ENCODE peak calls at places on chromosomes 16 and 17, in four cellular contexts. H is heart right ventricle, E is thoracic aorta, D is left ventricle myocardium inferior. Q is an unnamed sample.

GRCh38 chr17:33730131-33730530 is 437.0 kb upstream of the ASIC2 start:
- DNase-seq in H (no peak), E (no peak), D (no peak), Q (no peak)

GRCh38 chr16:27363797-27364196 is 38.2 kb upstream of the IL21R start:
- DNase-seq in H (no peak), E (no peak), D (no peak), Q (no peak)

GRCh38 chr17:412211-413015 is 59.8 kb upstream of the RPH3AL start:
- DNase-seq in H (peak; percentile 62), E (no peak), D (no peak), Q (no peak)

GRCh38 chr16:83356266-83356665 is 451.5 kb upstream of the HSBP1 start:
- DNase-seq in H (no peak), E (no peak), D (no peak), Q (no peak)

GRCh38 chr16:28280881-28281836 is 11.2 kb upstream of the SBK1 start:
- DNase-seq in H (no peak), E (no peak), D (no peak), Q (no peak)

GRCh38 chr16:68388124-68388523 is 60.2 kb downstream of the SMPD3 start:
- DNase-seq in H (no peak), E (no peak), D (no peak), Q (no peak)

GRCh38 chr16:86181526-86181925 is 282.6 kb downstream of the IRF8 start:
- DNase-seq in H (no peak), E (no peak), D (no peak), Q (no peak)

GRCh38 chr17:79630120-79630519 is 19.3 kb upstream of the RBFOX3 start:
- DNase-seq in H (peak; percentile 0), E (no peak), D (peak; percentile 2), Q (no peak)

GRCh38 chr16:7313170-7313569 is 19.5 kb upstream of the RBFOX1 start:
- DNase-seq in H (no peak), E (no peak), D (no peak), Q (no peak)

GRCh38 chr16:56262879-56263245 is 71.6 kb downstream of the GNAO1 start:
- DNase-seq in H (no peak), E (no peak), D (no peak), Q (no peak)

GRCh38 chr16:56260378-56260987 is 69.2 kb downstream of the GNAO1 start:
- DNase-seq in H (no peak), E (no peak), D (no peak), Q (no peak)

GRCh38 chr16:56264609-56264972 is 73.3 kb downstream of the GNAO1 start:
- DNase-seq in H (no peak), E (no peak), D (no peak), Q (no peak)

GRCh38 chr16:56263711-56264608 is 72.7 kb downstream of the GNAO1 start:
- DNase-seq in H (peak; percentile 44), E (no peak), D (peak; percentile 34), Q (no peak)

GRCh38 chr16:56262148-56262878 is 71.0 kb downstream of the GNAO1 start:
- DNase-seq in H (no peak), E (no peak), D (no peak), Q (no peak)
- H3K27ac ChIP-seq in H (no peak overlapping the region), E (no peak overlapping the region), D (peak overlapping the region; percentile 12), Q (no peak overlapping the region)

GRCh38 chr17:1491406-1492248 is 859 bp downstream of the MYO1C start:
- DNase-seq in H (peak; percentile 67), E (no peak), D (peak; percentile 79), Q (peak; percentile 81)
- H3K4me1 ChIP-seq in H (peaks cover 89% of the 10 kb centered on the region), E (peaks cover 85% of the 10 kb centered on the region), D (peaks cover 94% of the 10 kb centered on the region), Q (peaks cover 34% of the 10 kb centered on the region)

GRCh38 chr17:81540676-81541027 is 11.5 kb downstream of the FAAP100 start:
- DNase-seq in H (no peak), E (no peak), D (no peak), Q (no peak)

GRCh38 chr17:81541123-81541522 is 11.0 kb downstream of the FAAP100 start:
- DNase-seq in H (no peak), E (no peak), D (no peak), Q (no peak)

GRCh38 chr17:81539571-81539900 is 11.4 kb downstream of the FSCN2 start:
- DNase-seq in H (no peak), E (no peak), D (no peak), Q (no peak)

GRCh38 chr17:81538651-81539570 is 10.7 kb downstream of the FSCN2 start:
- DNase-seq in H (no peak), E (no peak), D (no peak), Q (no peak)

DNA sequence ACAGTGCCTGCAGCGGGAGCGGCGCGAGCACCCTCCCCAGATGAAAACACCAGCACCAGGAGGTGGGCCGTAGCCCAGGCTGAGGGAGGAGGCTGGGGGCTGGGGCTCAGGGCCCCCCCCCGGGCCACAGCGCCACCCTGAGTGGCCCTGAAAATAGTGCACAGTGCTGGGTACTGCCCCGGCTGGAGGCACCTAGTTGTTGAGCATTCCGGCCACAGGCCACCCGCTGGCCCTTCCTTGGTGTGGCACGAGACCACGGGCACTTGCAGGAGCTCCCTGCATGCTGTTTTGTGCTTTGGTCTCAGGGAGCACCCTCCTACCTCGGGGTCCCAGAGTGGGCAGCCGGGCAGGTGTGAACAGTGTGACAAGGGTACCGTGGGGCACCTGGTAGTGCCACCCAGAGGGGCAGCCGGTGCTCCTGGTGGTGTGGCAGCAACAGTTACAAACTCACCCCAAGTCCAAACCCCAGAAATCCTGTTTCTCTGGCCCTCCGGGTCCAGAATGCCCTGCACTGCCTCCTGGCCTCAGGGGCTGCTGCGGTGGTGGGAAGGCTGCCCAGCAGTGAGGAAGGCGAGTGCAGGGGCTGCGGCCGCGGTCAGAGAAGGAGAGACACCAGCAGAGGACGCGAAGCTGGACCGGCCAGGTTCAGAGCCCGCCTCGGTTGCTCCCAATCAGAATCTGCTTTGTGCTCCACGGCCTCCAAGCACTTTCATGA is 11.9 kb downstream of the FSCN2 start:
- DNase-seq in H (no peak), E (no peak), D (no peak), Q (no peak)
- H3K27ac ChIP-seq in H (no peak overlapping the region), E (no peak overlapping the region), D (no peak overlapping the region), Q (no peak overlapping the region)

GRCh38 chr17:81418710-81419332 is 23.6 kb downstream of the BAHCC1 start:
- DNase-seq in H (no peak), E (no peak), D (no peak), Q (no peak)
- H3K4me1 ChIP-seq in H (peaks cover 72% of the 10 kb centered on the region), E (peaks cover 67% of the 10 kb centered on the region), D (peaks cover 73% of the 10 kb centered on the region), Q (peaks cover 58% of the 10 kb centered on the region)

GRCh38 chr17:63579633-63580032 is 21.1 kb upstream of the TACO1 start:
- DNase-seq in H (no peak), E (no peak), D (no peak), Q (no peak)
- H3K27ac ChIP-seq in H (no peak overlapping the region), E (no peak overlapping the region), D (no peak overlapping the region), Q (no peak overlapping the region)

GRCh38 chr16:77502448-77502847 is 67.6 kb upstream of the ADAMTS18 start:
- DNase-seq in H (no peak), E (no peak), D (no peak), Q (no peak)

GRCh38 chr16:77499373-77500285 is 64.8 kb upstream of the ADAMTS18 start:
- DNase-seq in H (peak; percentile 29), E (no peak), D (peak; percentile 13), Q (no peak)

GRCh38 chr16:77501260-77501659 is 66.4 kb upstream of the ADAMTS18 start:
- DNase-seq in H (no peak), E (no peak), D (no peak), Q (no peak)

GRCh38 chr16:77500286-77500598 is 65.4 kb upstream of the ADAMTS18 start:
- DNase-seq in H (no peak), E (no peak), D (no peak), Q (no peak)

GRCh38 chr16:77496934-77497333 is 62.1 kb upstream of the ADAMTS18 start:
- DNase-seq in H (no peak), E (no peak), D (no peak), Q (no peak)
- H3K4me1 ChIP-seq in H (peaks cover 13% of the 10 kb centered on the region), E (no peaks in the 10 kb centered on the region), D (no peaks in the 10 kb centered on the region), Q (no peaks in the 10 kb centered on the region)

GRCh38 chr17:41518031-41518430 is 659 bp downstream of the KRT15 start:
- DNase-seq in H (no peak), E (no peak), D (no peak), Q (no peak)
- H3K27ac ChIP-seq in H (no peak overlapping the region), E (no peak overlapping the region), D (no peak overlapping the region), Q (no peak overlapping the region)

DNA sequence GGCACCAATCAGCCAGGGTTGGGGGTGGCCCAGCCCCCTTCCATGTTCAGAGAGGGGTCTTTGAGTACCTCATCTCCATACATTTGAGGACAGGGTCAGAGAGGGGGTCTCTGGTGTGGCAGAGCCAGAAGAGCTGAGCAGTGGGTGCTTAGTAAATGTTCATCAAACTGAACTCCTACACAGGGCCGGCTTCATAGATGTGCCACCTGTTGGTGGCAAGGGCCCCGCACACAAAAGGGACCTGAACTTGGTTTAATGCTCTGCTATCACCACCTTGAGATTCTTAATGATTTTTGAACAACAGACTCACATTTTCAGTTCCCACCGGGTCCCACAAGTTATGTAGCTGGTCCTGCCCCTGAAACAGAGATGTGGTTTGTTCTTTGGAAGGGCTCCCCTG is 9.0 kb upstream of the C1QL1 start:
- DNase-seq in H (no peak), E (no peak), D (no peak), Q (no peak)
- H3K4me1 ChIP-seq in H (peaks cover 56% of the 10 kb centered on the region), E (peaks cover 13% of the 10 kb centered on the region), D (peaks cover 57% of the 10 kb centered on the region), Q (no peaks in the 10 kb centered on the region)

GRCh38 chr16:22347100-22347820 is 27.2 kb downstream of the CDR2 start:
- DNase-seq in H (peak; percentile 41), E (no peak), D (peak; percentile 34), Q (no peak)
- H3K27ac ChIP-seq in H (no peak overlapping the region), E (peak overlapping the region; percentile 45), D (peak overlapping the region; percentile 42), Q (peak overlapping the region; percentile 24)

GRCh38 chr16:800834-801488 is 427 bp upstream of the GNG13 start:
- DNase-seq in H (no peak), E (no peak), D (no peak), Q (no peak)

GRCh38 chr16:798666-799065 is 1.9 kb downstream of the GNG13 start:
- DNase-seq in H (no peak), E (no peak), D (no peak), Q (no peak)

GRCh38 chr16:799111-799947 is 1.2 kb downstream of the GNG13 start:
- DNase-seq in H (no peak), E (no peak), D (no peak), Q (no peak)

GRCh38 chr16:801584-802363 is 1.2 kb upstream of the GNG13 start:
- DNase-seq in H (no peak), E (no peak), D (no peak), Q (no peak)

DNA sequence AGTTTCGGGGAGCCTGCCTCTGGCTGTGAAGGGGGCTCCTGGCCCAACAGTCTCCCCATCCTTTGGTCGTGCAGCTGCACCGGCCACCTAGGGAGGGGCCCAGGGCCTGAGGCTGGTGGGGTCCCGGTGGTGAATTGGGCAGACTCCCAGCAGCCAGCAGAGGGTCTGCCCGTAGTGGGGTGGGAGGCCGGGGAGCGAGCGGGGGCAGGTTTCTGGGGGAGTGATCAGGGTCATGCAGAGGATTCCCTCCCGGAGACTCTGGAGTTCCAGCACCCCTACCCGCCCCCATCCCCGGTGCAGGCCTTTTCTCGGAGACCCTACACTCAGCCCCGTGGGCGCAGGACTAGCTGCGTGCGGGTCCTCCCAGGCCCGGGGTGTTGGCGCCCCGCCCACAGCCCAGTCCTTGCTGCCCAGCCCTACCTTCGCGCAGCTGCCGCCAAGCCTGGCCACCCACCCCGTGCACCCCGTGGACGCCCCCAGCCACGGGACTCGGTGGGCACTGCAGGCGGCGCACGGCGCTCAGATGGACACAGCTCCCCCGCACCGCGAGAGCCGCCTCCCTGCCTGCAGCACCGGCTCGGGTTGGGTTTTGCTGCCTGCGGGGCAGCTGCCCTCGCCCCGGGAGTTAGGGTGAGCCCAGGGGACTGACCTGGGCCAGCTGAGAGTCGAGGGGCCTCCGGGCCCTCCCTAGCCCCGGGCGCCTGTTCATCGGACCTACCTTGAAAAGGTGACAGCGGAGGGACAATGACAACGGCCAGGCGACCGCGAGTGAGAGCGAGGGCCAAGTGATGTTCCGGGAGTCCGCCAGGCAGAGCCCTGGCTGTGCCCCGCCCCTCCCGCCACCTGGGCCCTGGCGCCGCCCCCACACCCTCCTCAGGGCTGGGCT is at the start of gene GNG13:
- DNase-seq in H (no peak), E (no peak), D (no peak), Q (no peak)
- H3K4me1 ChIP-seq in H (no peaks in the 10 kb centered on the region), E (no peaks in the 10 kb centered on the region), D (no peaks in the 10 kb centered on the region), Q (no peaks in the 10 kb centered on the region)